ENCODE peak calls at places on chromosomes 12 and 14, in five cellular contexts. N, W, A, G and K are unnamed samples.

GRCh38 chr12:24605916-24606315 is 343.0 kb downstream of the BCAT1 start:
- DNase-seq in N (no peak), W (no peak), A (no peak), G (no peak), K (no peak)

GRCh38 chr12:51482808-51483532 is 58.3 kb downstream of the SLC4A8 start:
- DNase-seq in N (no peak), W (no peak), A (no peak), G (no peak), K (no peak)

GRCh38 chr12:103012884-103013283 is 55.4 kb downstream of the ASCL1 start:
- DNase-seq in N (no peak), W (no peak), A (peak; percentile 6), G (no peak), K (no peak)

GRCh38 chr12:13505224-13505623 is 308.7 kb downstream of the EMP1 start:
- DNase-seq in N (no peak), W (no peak), A (no peak), G (no peak), K (no peak)

GRCh38 chr12:12560587-12561304 is 1.9 kb downstream of the DUSP16 start:
- DNase-seq in N (no peak), W (peak; percentile 8), A (peak; percentile 41), G (peak; percentile 66), K (no peak)

GRCh38 chr14:65431245-65431644 is 18.7 kb downstream of the FUT8 start:
- DNase-seq in N (no peak), W (no peak), A (no peak), G (no peak), K (no peak)

GRCh38 chr12:120230326-120230973 is 29.5 kb upstream of the RPLP0 start:
- DNase-seq in N (peak; percentile 86), W (peak; percentile 84), A (peak; percentile 63), G (no peak), K (no peak)

GRCh38 chr14:74401504-74402241 is 24.3 kb downstream of the SYNDIG1L start:
- DNase-seq in N (no peak), W (peak; percentile 16), A (peak; percentile 63), G (peak; percentile 45), K (no peak)

GRCh38 chr12:75738486-75738885 is 227.1 kb upstream of the KRR1 start:
- DNase-seq in N (no peak), W (no peak), A (no peak), G (peak; percentile 16), K (no peak)

GRCh38 chr14:89855961-89856360 is 98.6 kb downstream of the EFCAB11 start:
- DNase-seq in N (no peak), W (no peak), A (no peak), G (no peak), K (no peak)

GRCh38 chr14:75369506-75369905 is 58.3 kb upstream of the JDP2 start:
- DNase-seq in N (no peak), W (no peak), A (no peak), G (no peak), K (no peak)

GRCh38 chr14:70701610-70702009 is 59.9 kb downstream of the TTC9 start:
- DNase-seq in N (no peak), W (no peak), A (no peak), G (no peak), K (no peak)

GRCh38 chr14:20801726-20802125 is 918 bp downstream of the RNASE1 start:
- DNase-seq in N (no peak), W (peak; percentile 20), A (no peak), G (no peak), K (peak; percentile 25)

GRCh38 chr14:67532998-67533753 is at the start of gene PLEKHH1:
- DNase-seq in N (peak; percentile 47), W (peak; percentile 68), A (peak; percentile 91), G (no peak), K (peak; percentile 93)

GRCh38 chr12:3644103-3644502 is 108.8 kb downstream of the CRACR2A start:
- DNase-seq in N (no peak), W (no peak), A (no peak), G (no peak), K (no peak)

GRCh38 chr12:132551271-132552120 is 58.9 kb downstream of the LRCOL1 start:
- DNase-seq in N (no peak), W (no peak), A (no peak), G (no peak), K (no peak)

GRCh38 chr12:92080390-92081285 is 65.0 kb downstream of the BTG1 start:
- DNase-seq in N (peak; percentile 51), W (no peak), A (no peak), G (no peak), K (peak; percentile 51)

GRCh38 chr12:1357171-1357570 is 237.2 kb downstream of the FBXL14 start:
- DNase-seq in N (no peak), W (no peak), A (no peak), G (no peak), K (no peak)

GRCh38 chr12:93333054-93333453 is 44.7 kb upstream of the NUDT4 start:
- DNase-seq in N (no peak), W (no peak), A (no peak), G (no peak), K (no peak)

GRCh38 chr12:128815779-128816642 is 7.7 kb downstream of the SLC15A4 start:
- DNase-seq in N (no peak), W (no peak), A (no peak), G (no peak), K (no peak)

GRCh38 chr12:72610854-72611358 is 338.7 kb downstream of the TRHDE start:
- DNase-seq in N (no peak), W (no peak), A (no peak), G (no peak), K (no peak)
- TF ChIP-seq JUND in N (no peak), W (no peak), A (no peak), G (no peak), K (no peak)

GRCh38 chr12:89883630-89884364 is 175.2 kb upstream of the ATP2B1 start:
- DNase-seq in N (no peak), W (no peak), A (no peak), G (no peak), K (no peak)

GRCh38 chr12:89882757-89883156 is 174.1 kb upstream of the ATP2B1 start:
- DNase-seq in N (no peak), W (no peak), A (no peak), G (no peak), K (no peak)

GRCh38 chr12:89884365-89884915 is 175.8 kb upstream of the ATP2B1 start:
- DNase-seq in N (no peak), W (no peak), A (no peak), G (no peak), K (no peak)

GRCh38 chr12:89880695-89881350 is 172.2 kb upstream of the ATP2B1 start:
- DNase-seq in N (no peak), W (no peak), A (no peak), G (peak; percentile 91), K (no peak)

DNA sequence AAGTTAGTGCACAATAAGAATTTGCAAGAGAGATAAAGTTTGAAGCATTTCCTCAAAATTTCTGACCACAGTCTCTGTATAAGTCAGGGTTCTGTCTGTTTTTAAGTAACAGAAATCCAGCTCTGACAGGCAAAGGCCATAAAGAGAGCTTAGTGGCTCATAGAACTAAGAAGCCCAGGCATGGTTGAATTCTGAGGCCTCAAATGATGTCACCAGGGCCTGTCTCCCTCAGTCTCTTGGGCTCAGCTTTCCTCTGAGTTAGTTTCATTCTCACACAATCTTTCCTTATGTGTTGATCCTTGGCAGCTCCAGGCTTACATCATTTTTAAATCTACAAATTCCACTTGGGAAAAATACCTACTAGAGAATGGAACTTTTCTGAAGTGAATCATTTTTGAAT is 173.4 kb upstream of the ATP2B1 start:
- DNase-seq in N (no peak), W (no peak), A (no peak), G (peak; percentile 55), K (no peak)
- TF ChIP-seq JUND in N (no peak), W (no peak), A (no peak), G (no peak), K (no peak)

GRCh38 chr14:35975814-35976213 is 149.7 kb downstream of the BRMS1L start:
- DNase-seq in N (no peak), W (no peak), A (no peak), G (no peak), K (no peak)

GRCh38 chr14:35971965-35972630 is 146.0 kb downstream of the BRMS1L start:
- DNase-seq in N (no peak), W (no peak), A (no peak), G (no peak), K (no peak)

GRCh38 chr14:35969310-35969709 is 143.2 kb downstream of the BRMS1L start:
- DNase-seq in N (no peak), W (no peak), A (no peak), G (no peak), K (no peak)

GRCh38 chr14:35978561-35978960 is 152.4 kb downstream of the BRMS1L start:
- DNase-seq in N (no peak), W (no peak), A (no peak), G (no peak), K (no peak)

DNA sequence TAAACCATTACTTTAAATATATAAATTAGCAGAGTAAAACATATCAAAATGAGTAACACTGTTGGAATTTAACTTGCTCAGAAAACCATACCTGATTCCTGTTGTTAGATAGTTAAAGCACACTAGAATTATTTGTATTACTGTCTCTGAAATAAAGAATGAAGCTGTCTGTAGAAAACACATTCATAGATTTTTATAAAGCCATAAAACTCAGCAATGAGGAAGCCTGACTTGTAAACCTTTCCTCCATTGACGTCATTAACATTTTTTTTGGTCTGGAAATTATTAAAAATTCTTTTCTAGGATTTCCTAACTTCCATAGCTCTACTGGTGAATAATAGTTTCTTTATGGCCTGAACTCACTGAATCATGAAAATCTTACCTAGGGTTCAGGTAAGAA is 147.6 kb downstream of the BRMS1L start:
- DNase-seq in N (no peak), W (no peak), A (no peak), G (no peak), K (no peak)
- TF ChIP-seq JUND in N (no peak), W (no peak), A (no peak), G (no peak), K (no peak)

GRCh38 chr12:100793182-100793581 is 1.4 kb upstream of the ANO4 start:
- DNase-seq in N (peak; percentile 43), W (no peak), A (no peak), G (no peak), K (no peak)

GRCh38 chr12:100796616-100797015 is 2.0 kb downstream of the ANO4 start:
- DNase-seq in N (no peak), W (no peak), A (no peak), G (no peak), K (no peak)

GRCh38 chr12:100797246-100797645 is 2.7 kb downstream of the ANO4 start:
- DNase-seq in N (no peak), W (no peak), A (no peak), G (no peak), K (no peak)

GRCh38 chr12:100795193-100796179 is 910 bp downstream of the ANO4 start:
- DNase-seq in N (no peak), W (no peak), A (no peak), G (no peak), K (no peak)

DNA sequence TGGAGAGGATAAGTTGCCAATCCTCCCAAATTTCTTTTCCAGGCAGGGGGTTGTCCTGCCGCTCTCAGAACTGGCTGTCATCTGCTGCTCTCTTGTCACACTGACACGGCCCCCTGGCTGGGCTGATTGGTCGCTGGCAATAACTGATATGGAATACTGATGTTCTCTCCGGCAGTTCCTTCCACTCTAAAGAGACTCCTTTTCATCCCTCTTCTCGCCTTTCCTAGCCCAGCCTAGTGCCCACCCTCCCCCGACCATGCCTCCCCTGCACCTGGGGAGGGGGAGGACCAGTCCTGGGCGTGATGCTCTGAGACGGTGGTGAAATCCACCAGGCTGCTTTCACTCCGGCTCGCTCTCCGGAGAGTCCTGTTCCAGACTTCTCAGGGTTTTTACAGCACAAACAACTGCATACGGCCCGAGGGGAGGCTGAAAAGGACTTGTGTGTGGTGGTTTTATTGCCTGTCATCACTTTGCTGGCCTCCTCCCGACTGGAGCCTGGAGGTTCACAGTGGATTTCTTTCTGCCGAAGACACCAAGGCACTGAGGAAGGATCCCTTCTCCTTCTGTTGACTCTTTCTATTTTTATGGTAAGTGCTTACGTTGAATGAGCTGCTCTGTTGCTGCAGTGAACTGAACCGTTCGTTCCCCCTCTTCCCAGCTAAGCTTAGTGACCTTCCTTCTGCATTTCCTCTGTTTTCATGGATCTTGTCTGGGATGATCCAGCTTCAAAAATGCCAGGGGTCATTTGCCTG is at the start of gene ANO4:
- DNase-seq in N (no peak), W (no peak), A (peak; percentile 8), G (no peak), K (peak; percentile 7)
- TF ChIP-seq JUND in N (no peak), W (no peak), A (no peak), G (no peak), K (no peak)